ENCODE peak calls at places on chromosomes 2 and 18, in ten cellular contexts. M is CD8-positive, alpha-beta T cell; Q is lung; R is A549; C is PC-3; L is uterus; Z is body of pancreas; T is SK-N-SH; X is lower lobe of right lung; H is heart right ventricle. N is an unnamed sample.

GRCh38 chr2:174939046-174939445 is 66.1 kb downstream of the CHN1 start:
- DNase-seq in M (no peak), Q (no peak), R (peak), C (peak), L (no peak), Z (no peak), T (no peak), X (no peak), H (no peak), N (no peak)

GRCh38 chr2:186911551-186912085 is 62.6 kb upstream of the ZSWIM2 start:
- DNase-seq in M (no peak), Q (no peak), R (no peak), C (no peak), L (no peak), Z (no peak), T (no peak), X (no peak), H (no peak), N (no peak)

GRCh38 chr2:196066794-196067382 is 1.7 kb downstream of the DNAH7 start:
- DNase-seq in M (no peak), Q (no peak), R (peak), C (peak), L (no peak), Z (no peak), T (peak), X (no peak), H (no peak), N (no peak)

GRCh38 chr2:184685999-184686841 is 87.9 kb downstream of the ZNF804A start:
- DNase-seq in M (no peak), Q (no peak), R (no peak), C (no peak), L (no peak), Z (no peak), T (no peak), X (no peak), H (no peak), N (no peak)

GRCh38 chr2:118992740-118993391 is 50.9 kb downstream of the MARCO start:
- DNase-seq in M (no peak), Q (no peak), R (no peak), C (peak), L (no peak), Z (no peak), T (no peak), X (no peak), H (no peak), N (no peak)

GRCh38 chr2:25517701-25518100 is 155.7 kb downstream of the DTNB start:
- DNase-seq in M (no peak), Q (no peak), R (no peak), C (no peak), L (no peak), Z (no peak), T (peak), X (no peak), H (no peak), N (no peak)

GRCh38 chr2:182133195-182133891 is 147.7 kb downstream of the PPP1R1C start:
- DNase-seq in M (no peak), Q (no peak), R (no peak), C (peak), L (no peak), Z (no peak), T (no peak), X (no peak), H (no peak), N (no peak)

GRCh38 chr18:61127714-61128485 is 205.3 kb upstream of the CDH20 start:
- DNase-seq in M (no peak), Q (no peak), R (no peak), C (no peak), L (no peak), Z (no peak), T (no peak), X (no peak), H (no peak), N (no peak)

GRCh38 chr2:72951303-72952095 is 34.2 kb downstream of the EMX1 start:
- DNase-seq in M (no peak), Q (no peak), R (no peak), C (no peak), L (no peak), Z (no peak), T (no peak), X (no peak), H (no peak), N (no peak)

GRCh38 chr2:241925821-241926441 is 56.4 kb downstream of the RTP5 start:
- DNase-seq in M (no peak), Q (no peak), R (no peak), C (no peak), L (peak), Z (no peak), T (no peak), X (peak), H (no peak), N (no peak)

GRCh38 chr2:74025971-74026612 is 41.4 kb downstream of the TET3 start:
- DNase-seq in M (no peak), Q (no peak), R (no peak), C (no peak), L (no peak), Z (no peak), T (no peak), X (no peak), H (no peak), N (no peak)

GRCh38 chr2:126934803-126935202 is 36.1 kb downstream of the TEX51 start:
- DNase-seq in M (no peak), Q (peak), R (no peak), C (no peak), L (no peak), Z (no peak), T (no peak), X (no peak), H (no peak), N (no peak)

GRCh38 chr2:88069117-88069516 is 1.5 kb downstream of the SMYD1 start:
- DNase-seq in M (no peak), Q (no peak), R (no peak), C (no peak), L (no peak), Z (no peak), T (no peak), X (no peak), H (no peak), N (no peak)
- H3K4me3 ChIP-seq in M (no peak), Q (no peak), R (no peak), C (no peak), L (no peak), Z (no peak), T (no peak), X (no peak), H (peak), N (peak)

DNA sequence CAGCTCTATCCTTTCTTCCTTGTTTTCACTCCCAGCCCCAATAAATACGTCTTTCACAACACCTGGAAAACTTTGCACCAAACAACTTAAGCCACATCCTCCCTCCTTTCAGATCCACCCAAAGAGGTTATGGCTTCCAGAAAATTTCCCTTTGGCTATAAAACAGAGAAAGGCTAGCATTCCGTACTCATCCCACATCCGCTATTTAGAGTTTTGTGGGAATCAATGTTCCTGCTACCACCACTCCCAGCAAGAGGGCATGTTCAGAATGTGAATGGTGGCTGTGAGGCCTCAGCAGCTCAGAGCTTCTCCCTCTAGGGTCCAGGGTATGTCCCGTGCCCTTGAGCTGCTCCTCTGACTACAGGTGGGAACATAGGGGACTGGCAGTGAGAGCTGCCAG is 214.6 kb downstream of the NCK2 start:
- DNase-seq in M (no peak), Q (no peak), R (no peak), C (no peak), L (no peak), Z (no peak), T (no peak), X (no peak), H (no peak), N (no peak)
- TF ChIP-seq CTCF in M (no peak), Q (no peak), R (no peak), C (no peak), L (no peak), Z (no peak), T (no peak), X (no peak), H (no peak), N (no peak)

DNA sequence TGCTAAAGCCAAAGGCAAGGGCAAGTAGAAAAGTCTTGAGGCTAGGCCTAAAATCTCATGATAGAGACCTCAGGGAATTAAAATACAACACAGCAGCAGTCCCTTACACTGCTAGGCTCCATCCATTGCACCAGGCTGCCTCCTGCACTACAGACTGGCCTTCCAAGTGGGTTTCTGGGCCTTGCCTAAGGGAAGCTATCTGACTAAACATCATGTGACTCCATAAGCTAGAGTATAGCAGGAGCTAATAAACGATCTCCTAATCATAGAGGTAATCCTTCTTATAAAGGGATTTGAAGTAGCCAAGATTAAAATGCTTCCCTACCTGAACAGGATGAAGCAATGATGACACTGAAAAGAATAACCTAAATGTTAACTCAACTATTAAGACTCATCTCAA is 77.6 kb upstream of the NFU1 start:
- DNase-seq in M (no peak), Q (no peak), R (no peak), C (no peak), L (no peak), Z (no peak), T (no peak), X (no peak), H (no peak), N (no peak)
- H3K27ac ChIP-seq in M (no peak), Q (no peak), R (peak), C (no peak), L (no peak), Z (no peak), T (no peak), X (no peak), H (no peak), N (no peak)

GRCh38 chr2:85409719-85410583 is at the start of gene CAPG:
- DNase-seq in M (no peak), Q (peak), R (no peak), C (peak), L (no peak), Z (no peak), T (no peak), X (peak), H (peak), N (peak)
- H3K4me3 ChIP-seq in M (no peak), Q (peak), R (no peak), C (peak), L (no peak), Z (no peak), T (no peak), X (peak), H (no peak), N (no peak)

DNA sequence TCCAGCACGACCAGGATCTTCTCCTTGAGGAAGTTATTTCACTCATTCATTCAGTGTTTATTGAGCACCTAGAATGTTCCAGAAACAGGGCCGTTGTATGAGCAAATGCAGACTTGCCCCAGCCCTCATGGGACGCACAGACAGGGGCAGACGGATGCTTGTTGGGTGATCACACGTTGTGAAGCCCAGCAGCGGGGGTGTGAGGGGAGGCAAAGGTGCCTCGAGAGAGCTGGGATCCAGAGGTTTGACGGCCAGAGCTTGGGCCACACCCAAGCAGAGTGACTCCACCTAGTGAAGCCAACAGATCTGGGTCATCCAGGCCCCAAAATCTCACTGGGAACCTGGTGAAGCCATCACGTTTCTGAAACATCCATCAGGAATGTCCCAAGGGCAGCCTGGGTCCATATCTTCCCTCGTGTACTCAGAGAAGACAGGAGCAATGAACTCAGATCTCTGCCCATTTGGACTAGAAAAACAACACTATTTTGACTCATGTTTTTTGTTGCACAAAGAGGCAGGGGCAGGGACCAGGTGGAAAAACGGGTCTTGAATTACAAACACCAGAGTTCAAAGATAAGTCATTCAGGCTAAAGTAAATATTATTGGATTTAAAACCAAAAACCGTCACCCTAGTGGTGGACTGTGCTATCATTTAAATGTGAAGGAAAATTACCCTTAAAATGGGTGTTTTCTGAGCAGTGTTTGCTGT is 54.9 kb upstream of the RBM44 start:
- DNase-seq in M (no peak), Q (no peak), R (peak), C (peak), L (no peak), Z (no peak), T (no peak), X (no peak), H (no peak), N (peak)
- TF ChIP-seq CTCF in M (no peak), Q (no peak), R (no peak), C (peak), L (no peak), Z (no peak), T (peak), X (no peak), H (no peak), N (no peak)

DNA sequence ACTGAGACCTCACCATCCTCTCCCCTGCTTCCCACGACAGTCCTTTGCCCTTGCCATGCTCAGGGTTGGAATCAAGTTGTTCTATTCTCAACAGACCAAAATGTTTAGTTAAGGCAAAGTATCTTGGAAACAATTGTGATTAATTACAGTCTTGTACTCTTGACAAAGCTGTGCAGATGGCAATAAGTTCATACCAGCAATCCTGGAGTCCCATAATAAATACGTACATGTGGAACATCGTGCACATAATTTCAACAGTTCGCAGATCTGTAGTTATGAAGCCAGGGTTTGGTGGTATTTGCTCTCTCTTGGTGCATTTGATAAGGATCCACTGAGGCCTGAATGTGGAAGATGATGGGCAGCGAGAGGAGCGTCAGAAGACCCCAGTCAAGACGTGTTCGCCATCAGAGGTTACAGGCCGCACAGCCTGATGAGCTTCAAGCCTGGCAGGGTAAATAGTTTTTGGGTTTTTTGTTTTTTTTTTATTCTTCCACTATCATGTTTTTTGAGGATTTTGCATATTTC is 52.9 kb upstream of the EML6 start:
- DNase-seq in M (no peak), Q (no peak), R (no peak), C (no peak), L (no peak), Z (no peak), T (no peak), X (no peak), H (no peak), N (no peak)
- H3K27ac ChIP-seq in M (no peak), Q (peak), R (peak), C (no peak), L (peak), Z (no peak), T (no peak), X (peak), H (peak), N (peak)

DNA sequence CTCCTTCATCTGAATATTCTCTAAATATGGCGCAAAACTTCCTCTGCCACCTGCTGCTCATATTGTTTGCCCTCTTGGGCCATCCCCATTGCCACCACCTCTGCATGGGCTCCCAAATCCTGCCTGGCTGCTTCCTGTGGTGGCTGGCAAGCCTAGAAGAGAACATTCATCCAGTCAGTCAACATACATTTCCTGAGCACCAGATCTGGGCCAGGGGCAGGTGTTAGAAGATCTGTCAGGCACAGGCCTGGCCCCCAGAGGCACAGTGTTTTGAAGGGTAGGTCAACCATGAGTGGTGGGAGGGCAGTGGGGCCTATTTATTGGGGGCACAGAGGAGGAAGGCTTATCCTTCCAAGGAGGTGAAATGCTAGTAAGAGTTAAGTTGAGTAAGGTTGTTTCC is 73.2 kb downstream of the TMEM247 start:
- DNase-seq in M (no peak), Q (no peak), R (no peak), C (no peak), L (no peak), Z (no peak), T (no peak), X (no peak), H (no peak), N (no peak)
- H3K4me3 ChIP-seq in M (no peak), Q (no peak), R (no peak), C (no peak), L (no peak), Z (no peak), T (no peak), X (no peak), H (no peak), N (no peak)